ENCODE peak calls at places on chromosomes 5 and 9, in four cellular contexts. Q is kidney epithelial cell, C is endodermal cell, I is A549. L is an unnamed sample.

GRCh38 chr5:142014911-142015584 is 2.2 kb upstream of the GNPDA1 start:
- DNase-seq in Q (peak), I (peak), C (peak), L (peak)

GRCh38 chr5:109939109-109939682 is 249.5 kb downstream of the MAN2A1 start:
- DNase-seq in C (no peak), Q (no peak), I (no peak), L (no peak)

GRCh38 chr5:116037236-116037822 is 5.1 kb downstream of the ARL14EPL start:
- DNase-seq in C (no peak), I (peak), Q (no peak), L (no peak)

GRCh38 chr5:154868702-154869101 is 10.3 kb downstream of the CNOT8 start:
- DNase-seq in C (peak), Q (no peak), I (peak), L (no peak)

GRCh38 chr5:987761-988160 is 20.8 kb upstream of the NKD2 start:
- DNase-seq in I (no peak), Q (no peak), C (no peak), L (no peak)

GRCh38 chr9:134002796-134003195 is 10.7 kb upstream of the VAV2 start:
- DNase-seq in I (no peak), C (no peak), Q (no peak), L (no peak)

GRCh38 chr9:18861599-18862546 is 171.1 kb downstream of the SAXO1 start:
- DNase-seq in Q (no peak), C (peak), I (no peak), L (peak)

GRCh38 chr5:43627028-43627427 is 24.0 kb downstream of the NNT start:
- DNase-seq in C (peak), Q (no peak), I (peak), L (peak)

GRCh38 chr5:78364005-78364404 is 3.6 kb downstream of the SCAMP1 start:
- DNase-seq in Q (no peak), C (no peak), I (peak), L (no peak)

GRCh38 chr9:1320667-1321195 is 270.6 kb downstream of the DMRT2 start:
- DNase-seq in Q (no peak), I (no peak), C (no peak), L (no peak)

GRCh38 chr5:110476164-110476563 is 250.3 kb downstream of the TMEM232 start:
- DNase-seq in C (no peak), Q (no peak), I (no peak), L (no peak)

GRCh38 chr9:14170973-14171596 is 142.9 kb downstream of the NFIB start:
- DNase-seq in C (no peak), Q (no peak), I (peak), L (no peak)

GRCh38 chr5:179909224-179909623 is 1.5 kb upstream of the TBC1D9B start:
- DNase-seq in I (no peak), C (no peak), Q (no peak), L (no peak)

GRCh38 chr5:89236900-89237299 is 353.9 kb upstream of the MEF2C start:
- DNase-seq in I (no peak), C (no peak), Q (no peak), L (no peak)

GRCh38 chr9:133257398-133258053 is 17.5 kb downstream of the ABO start:
- DNase-seq in I (no peak), Q (no peak), C (peak), L (no peak)

GRCh38 chr5:153584561-153585359 is 94.3 kb downstream of the GRIA1 start:
- DNase-seq in Q (no peak), I (no peak), C (no peak), L (no peak)

GRCh38 chr5:111494350-111494999 is 17.9 kb downstream of the STARD4 start:
- DNase-seq in I (no peak), Q (no peak), C (no peak), L (no peak)

GRCh38 chr9:136268318-136268717 is 22.7 kb upstream of the QSOX2 start:
- DNase-seq in I (peak), C (peak), Q (no peak), L (peak)

GRCh38 chr9:17509698-17510097 is 69.2 kb upstream of the SH3GL2 start:
- DNase-seq in I (no peak), Q (peak), C (no peak), L (no peak)

GRCh38 chr5:121273818-121274433 is 577.8 kb upstream of the FTMT start:
- DNase-seq in C (no peak), I (peak), Q (peak), L (no peak)

GRCh38 chr5:137760294-137761019 is 6.3 kb upstream of the HNRNPA0 start:
- DNase-seq in C (no peak), Q (no peak), I (no peak), L (no peak)

GRCh38 chr5:181127907-181128626 is 2.9 kb downstream of the OR2V1 start:
- DNase-seq in I (no peak), C (no peak), Q (no peak), L (no peak)

GRCh38 chr9:18888241-18888794 is 144.7 kb downstream of the SAXO1 start:
- DNase-seq in I (no peak), C (no peak), Q (no peak), L (no peak)

GRCh38 chr9:21450733-21451394 is 10.6 kb downstream of the IFNA1 start:
- DNase-seq in C (no peak), Q (no peak), I (peak), L (no peak)

GRCh38 chr5:98836175-98836574 is 62.7 kb downstream of the RGMB start:
- DNase-seq in I (no peak), C (no peak), Q (no peak), L (no peak)

GRCh38 chr9:121317737-121318630 is 50.0 kb downstream of the GSN start:
- DNase-seq in Q (no peak), C (peak), I (no peak), L (no peak)

GRCh38 chr5:157222506-157223230 is 42.0 kb downstream of the ITK start:
- DNase-seq in C (no peak), I (no peak), Q (no peak), L (no peak)

GRCh38 chr5:158175664-158176507 is 316.9 kb upstream of the CLINT1 start:
- DNase-seq in I (no peak), Q (peak), C (no peak), L (peak)

GRCh38 chr5:140632366-140633080 is 452 bp downstream of the CD14 start:
- DNase-seq in Q (no peak), C (no peak), I (no peak), L (no peak)

GRCh38 chr5:15533124-15533893 is 33.3 kb downstream of the FBXL7 start:
- DNase-seq in C (no peak), I (no peak), Q (no peak), L (no peak)

GRCh38 chr9:110891760-110892159 is 146.5 kb downstream of the LPAR1 start:
- DNase-seq in C (no peak), I (peak), Q (no peak), L (no peak)

GRCh38 chr5:75167345-75167744 is 69.3 kb downstream of the ANKRD31 start:
- DNase-seq in C (no peak), Q (no peak), I (peak), L (peak)

GRCh38 chr5:73436535-73437125 is 11.9 kb downstream of the FOXD1 start:
- DNase-seq in Q (no peak), C (peak), I (no peak), L (no peak)

GRCh38 chr5:73435640-73436534 is 12.7 kb downstream of the FOXD1 start:
- DNase-seq in I (no peak), Q (no peak), C (peak), L (peak)

GRCh38 chr5:73438048-73438896 is 10.3 kb downstream of the FOXD1 start:
- DNase-seq in Q (no peak), I (no peak), C (no peak), L (no peak)

GRCh38 chr5:73438897-73439470 is 9.6 kb downstream of the FOXD1 start:
- DNase-seq in Q (no peak), C (no peak), I (no peak), L (no peak)

DNA sequence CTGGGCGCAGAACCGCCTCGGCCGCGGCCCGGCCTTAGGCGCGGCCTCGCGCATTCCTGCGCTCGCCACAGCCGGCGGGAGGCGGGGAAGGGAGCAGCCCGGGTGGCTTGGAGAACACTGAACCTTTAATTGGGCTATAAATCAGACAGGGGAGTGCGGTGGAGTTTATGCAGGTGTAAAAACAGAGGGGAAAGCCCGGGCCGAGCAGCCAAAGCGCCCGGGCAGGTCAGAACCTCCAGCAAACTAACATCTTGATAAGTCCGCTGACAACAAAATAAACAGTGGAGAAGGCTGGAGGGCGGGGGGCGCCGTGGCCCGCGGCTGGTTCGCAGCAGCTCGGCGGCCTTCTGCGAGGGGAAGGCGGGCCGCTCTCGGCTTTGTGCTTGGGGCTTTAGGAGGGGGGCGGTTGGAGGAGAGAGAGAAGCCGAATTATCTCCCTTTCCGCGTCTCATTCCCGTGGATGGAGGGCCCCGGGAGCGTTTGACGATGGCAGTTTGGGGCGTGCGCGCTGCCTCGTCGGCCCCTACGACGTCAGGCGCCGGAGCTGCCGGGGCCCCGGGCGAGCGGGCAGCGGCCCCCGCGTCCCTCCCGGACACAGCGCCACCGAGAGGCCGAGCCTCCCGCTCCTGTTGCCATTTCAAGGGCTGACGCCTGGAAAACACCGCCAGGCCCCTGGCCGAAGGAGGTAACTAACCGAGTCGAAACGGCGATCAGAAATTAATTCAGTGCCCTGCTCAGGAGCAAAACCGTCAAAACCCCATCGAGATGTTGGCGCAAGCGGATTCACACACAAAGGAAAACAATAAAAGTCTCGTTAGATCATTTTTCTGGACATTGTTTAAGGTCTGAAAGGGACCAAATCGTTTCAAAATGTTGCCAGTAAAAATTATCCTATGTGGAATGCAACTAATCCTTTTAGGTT is 11.2 kb downstream of the FOXD1 start:
- DNase-seq in Q (peak), C (peak), I (peak), L (peak)
- H3K4me3 ChIP-seq in Q (peak), C (peak), I (peak), L (peak)

GRCh38 chr9:34591091-34591910 is 1.8 kb upstream of the CNTFR start:
- DNase-seq in I (peak), C (peak), Q (no peak), L (peak)

GRCh38 chr9:34589371-34589655 is 211 bp downstream of the CNTFR start:
- DNase-seq in C (no peak), I (no peak), Q (no peak), L (no peak)

GRCh38 chr9:34591911-34592866 is 2.7 kb upstream of the CNTFR start:
- DNase-seq in I (no peak), C (no peak), Q (no peak), L (no peak)

GRCh38 chr9:34589656-34590375 is at the start of gene CNTFR:
- DNase-seq in C (no peak), Q (no peak), I (no peak), L (peak)

DNA sequence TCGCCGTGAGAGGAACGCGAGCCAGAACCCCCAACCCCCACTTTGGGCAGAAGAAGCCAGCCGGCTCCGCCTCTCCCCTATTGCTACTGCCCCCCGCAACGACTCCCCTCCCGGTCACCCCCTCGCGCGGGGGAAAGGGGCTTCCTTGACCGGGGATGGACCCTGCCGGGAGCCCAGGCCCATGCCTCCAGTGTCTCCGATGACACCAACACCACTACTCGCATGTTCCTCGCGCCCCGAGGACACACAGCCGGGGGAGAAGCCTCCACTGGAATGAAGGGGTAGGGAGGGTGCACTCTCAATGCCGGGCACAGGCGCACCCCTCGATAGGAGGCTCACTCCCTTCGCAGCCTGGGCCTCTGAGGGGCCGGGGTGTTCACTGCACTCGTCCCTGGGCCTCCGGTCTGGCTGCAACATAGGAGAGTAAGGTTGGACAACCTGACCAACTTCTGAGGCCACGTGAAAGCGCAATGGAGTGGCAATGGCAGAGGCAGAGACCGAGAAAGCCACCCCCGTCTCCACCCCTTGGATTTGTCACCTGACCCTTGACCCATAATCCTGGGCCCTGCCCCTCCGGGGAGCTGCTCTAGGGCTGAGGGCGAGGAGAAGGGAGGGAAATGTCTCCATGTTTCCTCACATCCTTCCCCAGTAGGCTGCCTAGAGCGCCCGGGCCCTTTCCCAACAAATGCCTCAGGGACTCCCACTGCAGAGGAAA is 1.0 kb upstream of the CNTFR start:
- DNase-seq in C (peak), Q (no peak), I (no peak), L (peak)
- H3K4me3 ChIP-seq in C (peak), Q (no peak), I (peak), L (peak)

DNA sequence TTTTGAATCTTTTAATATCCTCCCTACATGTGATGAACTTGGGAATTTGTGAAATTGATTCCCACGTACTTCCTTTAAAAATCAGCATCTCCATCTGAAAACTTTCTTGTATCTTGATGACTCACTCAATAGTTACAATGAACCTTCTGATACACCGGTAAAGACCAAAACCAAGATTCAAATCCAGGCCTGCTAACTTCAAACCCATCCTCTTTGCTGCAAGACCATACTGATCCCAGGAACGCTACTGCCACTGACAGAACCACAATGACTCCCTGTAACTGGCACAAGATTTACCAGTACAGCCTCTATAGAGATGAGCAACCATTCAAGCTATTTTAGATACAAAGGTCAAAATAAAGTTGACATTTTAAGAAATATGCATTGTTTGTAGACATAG is 332.9 kb downstream of the DNAH5 start:
- DNase-seq in C (no peak), I (no peak), Q (no peak), L (no peak)
- H3K4me3 ChIP-seq in C (no peak), I (no peak), Q (no peak), L (no peak)

DNA sequence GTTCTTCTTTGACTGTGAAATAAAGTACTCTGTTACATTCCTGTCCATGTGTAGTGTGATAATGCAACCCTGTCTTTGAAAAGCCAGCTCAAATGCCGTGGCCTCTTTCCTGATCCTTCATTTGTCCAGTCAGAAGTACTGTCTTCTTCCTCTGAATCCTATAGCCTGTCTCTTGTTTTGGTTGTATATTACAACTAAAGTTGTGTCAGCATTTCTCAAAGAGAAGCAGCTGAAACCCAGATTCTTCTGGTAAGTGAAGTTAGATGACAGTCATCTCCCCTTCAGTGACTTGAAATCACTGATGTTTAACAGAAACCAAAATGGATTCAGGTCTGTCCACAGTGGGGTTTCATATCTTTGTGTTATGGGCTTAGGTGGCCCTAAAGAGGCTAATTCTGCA is 196.2 kb downstream of the PCSK1 start:
- DNase-seq in Q (no peak), C (no peak), I (no peak), L (no peak)
- H3K4me3 ChIP-seq in Q (no peak), C (no peak), I (no peak), L (no peak)

GRCh38 chr5:80566711-80567259 is 3.3 kb downstream of the ANKRD34B start:
- DNase-seq in Q (no peak), I (no peak), C (no peak), L (no peak)

GRCh38 chr5:80568251-80568650 is 1.8 kb downstream of the ANKRD34B start:
- DNase-seq in I (no peak), C (peak), Q (no peak), L (no peak)

GRCh38 chr5:80573062-80573461 is 3.0 kb upstream of the ANKRD34B start:
- DNase-seq in C (no peak), I (no peak), Q (no peak), L (no peak)

GRCh38 chr5:80569086-80569960 is 757 bp downstream of the ANKRD34B start:
- DNase-seq in C (peak), Q (no peak), I (no peak), L (peak)

DNA sequence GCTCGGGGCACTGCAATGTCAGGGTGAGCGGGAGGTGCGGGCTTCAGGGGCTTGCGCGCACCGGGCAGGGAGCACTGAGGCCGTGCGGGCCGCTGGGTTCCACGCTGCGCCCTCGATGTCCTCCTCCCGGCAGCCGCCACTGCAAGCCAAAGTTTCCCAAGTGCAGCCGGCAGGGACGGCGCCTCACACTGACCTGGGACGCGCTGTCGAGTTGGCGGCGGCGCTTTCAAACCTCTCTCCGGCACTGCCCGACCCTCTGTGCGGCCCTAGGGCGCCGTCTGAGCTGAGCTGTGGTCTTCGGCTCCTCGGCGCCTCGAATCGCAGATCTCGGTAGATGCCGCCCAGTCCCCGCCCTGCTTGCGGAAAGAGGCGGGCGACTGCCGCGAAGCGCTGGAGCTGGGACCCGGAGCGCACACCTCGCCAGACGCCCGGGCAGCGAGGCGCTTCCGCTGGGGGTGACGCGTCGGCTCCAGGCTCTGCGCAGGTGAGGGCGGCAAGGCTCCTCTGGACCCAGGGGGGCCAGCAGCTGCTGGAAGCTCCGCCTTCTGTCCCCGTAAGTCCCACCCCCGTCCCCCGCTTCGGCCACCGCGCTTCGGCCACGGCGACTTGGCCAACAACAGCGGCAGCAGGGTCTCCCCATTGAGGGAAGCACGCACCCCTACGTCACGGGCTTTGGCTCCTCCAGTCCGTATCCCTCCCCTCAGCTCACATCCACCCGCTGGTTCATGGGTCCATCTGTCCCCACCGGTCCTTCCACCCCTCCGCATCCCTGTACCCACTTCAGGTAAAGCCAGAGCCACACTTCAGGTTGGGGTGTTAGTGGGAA is at the start of gene ANKRD34B:
- DNase-seq in Q (no peak), C (peak), I (peak), L (peak)
- H3K4me3 ChIP-seq in Q (peak), C (peak), I (peak), L (peak)

GRCh38 chr5:145937432-145938250 is 1.3 kb downstream of the SH3RF2 start:
- DNase-seq in Q (peak), C (peak), I (peak), L (no peak)

GRCh38 chr5:145936401-145937131 is at the start of gene SH3RF2:
- DNase-seq in C (peak), I (peak), Q (peak), L (peak)

GRCh38 chr5:145939532-145940065 is 3.2 kb downstream of the SH3RF2 start:
- DNase-seq in C (peak), Q (no peak), I (no peak), L (no peak)

GRCh38 chr5:145941096-145941676 is 4.8 kb downstream of the SH3RF2 start:
- DNase-seq in Q (no peak), C (no peak), I (no peak), L (no peak)

GRCh38 chr5:145938699-145939531 is 2.5 kb downstream of the SH3RF2 start:
- DNase-seq in I (no peak), Q (no peak), C (no peak), L (no peak)
- H3K4me3 ChIP-seq in I (peak), Q (peak), C (peak), L (no peak)

GRCh38 chr5:147780924-147781530 is 1.5 kb downstream of the JAKMIP2 start:
- DNase-seq in C (no peak), I (no peak), Q (no peak), L (peak)
- H3K4me3 ChIP-seq in C (no peak), I (no peak), Q (no peak), L (peak)

L was measured in neural progenitor cell.